ENCODE peak calls at places on chromosome 15, in nine cellular contexts. X is psoas muscle, U is SK-N-SH, J is NT2/D1, T is cardiac muscle cell, S is fibroblast of lung, R is adrenal gland, G is sigmoid colon, P is PC-9. W is an unnamed sample.

GRCh38 chr15:51312132-51312531 is 26.3 kb downstream of the CYP19A1 start:
- DNase-seq in X (no peak), U (no peak), J (no peak), T (peak; percentile 51), S (peak; percentile 48), R (no peak), G (no peak), P (no peak), W (no peak)

GRCh38 chr15:90471769-90472168 is 58.0 kb upstream of the CRTC3 start:
- DNase-seq in X (no peak), U (no peak), J (no peak), T (no peak), S (no peak), R (no peak), G (no peak), P (no peak), W (no peak)

GRCh38 chr15:96207377-96208006 is 123.0 kb upstream of the NR2F2 start:
- DNase-seq in X (no peak), U (no peak), J (no peak), T (no peak), S (no peak), R (no peak), G (no peak), P (no peak), W (no peak)

GRCh38 chr15:51267047-51267713 is 71.2 kb downstream of the CYP19A1 start:
- DNase-seq in X (no peak), U (peak; percentile 46), J (peak; percentile 5), T (peak; percentile 31), S (peak; percentile 32), R (peak; percentile 23), G (no peak), P (no peak), W (no peak)

GRCh38 chr15:33448961-33449611 is 138.3 kb downstream of the RYR3 start:
- DNase-seq in X (peak; percentile 18), U (no peak), J (no peak), T (no peak), S (no peak), R (no peak), G (no peak), P (peak; percentile 70), W (no peak)

GRCh38 chr15:68410466-68411200 is 21.3 kb downstream of the ITGA11 start:
- DNase-seq in X (no peak), U (no peak), J (no peak), T (no peak), S (no peak), R (no peak), G (no peak), P (no peak), W (no peak)

GRCh38 chr15:45185069-45185779 is 2.5 kb downstream of the SHF start:
- DNase-seq in X (no peak), U (peak; percentile 36), J (no peak), T (no peak), S (no peak), R (no peak), G (no peak), P (no peak), W (no peak)

GRCh38 chr15:98635848-98636247 is 12.5 kb upstream of the IGF1R start:
- DNase-seq in X (no peak), U (no peak), J (no peak), T (no peak), S (no peak), R (no peak), G (no peak), P (no peak), W (no peak)

GRCh38 chr15:40345867-40346578 is 4.8 kb upstream of the PHGR1 start:
- DNase-seq in X (no peak), U (no peak), J (no peak), T (no peak), S (no peak), R (no peak), G (peak; percentile 58), P (no peak), W (no peak)

GRCh38 chr15:88256261-88257230 is at the start of gene NTRK3:
- DNase-seq in X (no peak), U (peak; percentile 72), J (no peak), T (peak; percentile 57), S (peak; percentile 56), R (no peak), G (no peak), P (no peak), W (peak; percentile 34)

GRCh38 chr15:44882499-44882968 is 74.0 kb upstream of the TERB2 start:
- DNase-seq in X (no peak), U (no peak), J (no peak), T (no peak), S (no peak), R (no peak), G (no peak), P (no peak), W (no peak)

GRCh38 chr15:57444877-57445513 is 68.7 kb downstream of the CGNL1 start:
- DNase-seq in X (no peak), U (no peak), J (no peak), T (peak; percentile 47), S (peak; percentile 56), R (no peak), G (no peak), P (peak; percentile 12), W (peak; percentile 51)

GRCh38 chr15:31360843-31361763 is 34.5 kb downstream of the KLF13 start:
- DNase-seq in X (no peak), U (peak; percentile 39), J (no peak), T (no peak), S (no peak), R (no peak), G (no peak), P (no peak), W (no peak)

GRCh38 chr15:80423215-80423614 is 19.0 kb downstream of the ARNT2 start:
- DNase-seq in X (no peak), U (no peak), J (no peak), T (peak; percentile 12), S (peak; percentile 62), R (no peak), G (no peak), P (no peak), W (no peak)

GRCh38 chr15:83065431-83065830 is 1.6 kb downstream of the BTBD1 start:
- DNase-seq in X (no peak), U (no peak), J (no peak), T (no peak), S (no peak), R (no peak), G (no peak), P (no peak), W (no peak)
- H3K4me1 ChIP-seq in X (peaks cover 48% of the 10 kb centered on the region), U (peaks cover 24% of the 10 kb centered on the region), J (peaks cover 5% of the 10 kb centered on the region), T (peaks cover 33% of the 10 kb centered on the region), S (peaks cover 3% of the 10 kb centered on the region), R (peaks cover 56% of the 10 kb centered on the region), G (peaks cover 57% of the 10 kb centered on the region), P (peaks cover 27% of the 10 kb centered on the region), W (peaks cover 48% of the 10 kb centered on the region)

GRCh38 chr15:52337198-52337853 is 41.7 kb upstream of the MYO5C start:
- DNase-seq in X (no peak), U (no peak), J (no peak), T (peak; percentile 46), S (peak; percentile 82), R (no peak), G (no peak), P (no peak), W (no peak)
- H3K4me3 ChIP-seq in X (no peak overlapping the region), U (no peak overlapping the region), J (no peak overlapping the region), T (no peak overlapping the region), S (no peak overlapping the region), R (no peak overlapping the region), G (no peak overlapping the region), P (no peak overlapping the region), W (no peak overlapping the region)

DNA sequence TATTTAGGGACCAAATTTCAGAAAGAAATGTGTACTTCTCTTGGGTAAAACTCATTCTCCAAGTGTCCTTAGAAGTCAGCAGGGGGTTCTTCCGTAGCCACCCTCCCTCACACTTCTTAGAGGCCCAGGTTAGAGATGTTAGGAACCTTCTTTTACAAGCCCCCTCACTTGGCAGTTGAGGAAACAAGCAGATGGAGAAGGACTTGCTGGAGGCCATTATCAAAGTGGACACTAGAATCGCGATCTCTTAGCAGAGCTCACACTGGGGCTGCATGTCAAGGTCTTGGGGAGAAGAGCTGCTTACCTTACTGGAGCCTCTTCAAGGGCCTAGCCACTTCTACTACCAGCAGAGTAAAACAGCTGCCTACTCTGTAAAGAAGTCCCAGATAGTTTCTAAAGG is 69.4 kb upstream of the POLG start:
- DNase-seq in X (no peak), U (no peak), J (no peak), T (no peak), S (no peak), R (no peak), G (no peak), P (no peak), W (no peak)
- H3K4me1 ChIP-seq in X (peaks cover 30% of the 10 kb centered on the region), U (no peaks in the 10 kb centered on the region), J (peaks cover 12% of the 10 kb centered on the region), T (no peaks in the 10 kb centered on the region), S (peaks cover 4% of the 10 kb centered on the region), R (peaks cover 17% of the 10 kb centered on the region), G (peaks cover 58% of the 10 kb centered on the region), P (peaks cover 8% of the 10 kb centered on the region), W (no peaks in the 10 kb centered on the region)

GRCh38 chr15:76337739-76338554 is 1.4 kb downstream of the ISL2 start:
- DNase-seq in X (no peak), U (peak; percentile 79), J (no peak), T (no peak), S (no peak), R (no peak), G (no peak), P (no peak), W (no peak)

GRCh38 chr15:76337047-76337738 is 620 bp downstream of the ISL2 start:
- DNase-seq in X (no peak), U (peak; percentile 67), J (no peak), T (no peak), S (no peak), R (no peak), G (no peak), P (no peak), W (peak; percentile 92)

GRCh38 chr15:76339302-76340197 is 3.0 kb downstream of the ISL2 start:
- DNase-seq in X (no peak), U (peak; percentile 24), J (no peak), T (peak; percentile 48), S (no peak), R (no peak), G (no peak), P (no peak), W (no peak)

GRCh38 chr15:76340198-76340801 is 3.7 kb downstream of the ISL2 start:
- DNase-seq in X (no peak), U (peak; percentile 28), J (no peak), T (peak; percentile 45), S (peak; percentile 25), R (no peak), G (no peak), P (no peak), W (no peak)

GRCh38 chr15:76338555-76339301 is 2.2 kb downstream of the ISL2 start:
- DNase-seq in X (no peak), U (peak; percentile 42), J (no peak), T (no peak), S (no peak), R (no peak), G (no peak), P (no peak), W (no peak)
- H3K4me3 ChIP-seq in X (peak overlapping the region; percentile 39), U (peak overlapping the region; percentile 54), J (peak overlapping the region; percentile 42), T (no peak overlapping the region), S (no peak overlapping the region), R (no peak overlapping the region), G (peak overlapping the region; percentile 45), P (no peak overlapping the region), W (peak overlapping the region; percentile 54)

GRCh38 chr15:74319596-74320357 is 47.7 kb downstream of the CYP11A1 start:
- DNase-seq in X (peak; percentile 43), U (peak; percentile 38), J (peak; percentile 85), T (no peak), S (no peak), R (no peak), G (no peak), P (no peak), W (peak; percentile 80)
- H3K4me1 ChIP-seq in X (peaks cover 7% of the 10 kb centered on the region), U (peaks cover 13% of the 10 kb centered on the region), J (peaks cover 34% of the 10 kb centered on the region), T (no peaks in the 10 kb centered on the region), S (peaks cover 21% of the 10 kb centered on the region), R (peaks cover 19% of the 10 kb centered on the region), G (peaks cover 26% of the 10 kb centered on the region), P (no peaks in the 10 kb centered on the region), W (peaks cover 23% of the 10 kb centered on the region)

GRCh38 chr15:43184407-43185160 is 619 bp upstream of the CCNDBP1 start:
- DNase-seq in X (no peak), U (no peak), J (no peak), T (no peak), S (no peak), R (no peak), G (no peak), P (no peak), W (no peak)
- H3K4me3 ChIP-seq in X (peak overlapping the region; percentile 88), U (peak overlapping the region; percentile 88), J (peak overlapping the region; percentile 11), T (peak overlapping the region; percentile 58), S (no peak overlapping the region), R (no peak overlapping the region), G (peak overlapping the region; percentile 75), P (peak overlapping the region; percentile 80), W (no peak overlapping the region)